ENCODE peak calls at places on chromosome 4, in six cellular contexts. V, I, B, Y, H and R are unnamed samples.

GRCh38 chr4:95547708-95548471 is 883 bp downstream of the UNC5C start:
- DNase-seq in I (peak), Y (no peak), B (no peak), H (peak), V (no peak), R (peak)

GRCh38 chr4:173450281-173450680 is 51.4 kb upstream of the SCRG1 start:
- DNase-seq in I (no peak), B (no peak), V (no peak), H (peak), Y (no peak), R (no peak)

GRCh38 chr4:170087163-170087700 is 2.5 kb downstream of the AADAT start:
- DNase-seq in B (no peak), V (no peak), I (no peak), Y (no peak), H (peak), R (no peak)

GRCh38 chr4:7758444-7758815 is 181.2 kb downstream of the AFAP1 start:
- DNase-seq in H (no peak), B (no peak), V (no peak), Y (no peak), I (no peak), R (no peak)

GRCh38 chr4:2794707-2795557 is 2.0 kb downstream of the SH3BP2 start:
- DNase-seq in I (peak), H (peak), Y (no peak), B (no peak), V (no peak), R (no peak)

GRCh38 chr4:3082915-3083515 is 8.5 kb downstream of the HTT start:
- DNase-seq in Y (no peak), V (no peak), H (no peak), I (no peak), B (no peak), R (no peak)

GRCh38 chr4:186584912-186585311 is 29.5 kb upstream of the MTNR1A start:
- DNase-seq in B (no peak), Y (no peak), V (no peak), I (no peak), H (no peak), R (no peak)

GRCh38 chr4:792729-793108 is 33.2 kb downstream of the CPLX1 start:
- DNase-seq in Y (no peak), I (no peak), V (no peak), B (peak), H (no peak), R (no peak)

GRCh38 chr4:7295201-7295916 is 103.0 kb downstream of the SORCS2 start:
- DNase-seq in Y (no peak), H (peak), B (no peak), I (no peak), V (no peak), R (no peak)

GRCh38 chr4:133555671-133556070 is 406.6 kb downstream of the PCDH10 start:
- DNase-seq in V (no peak), B (no peak), H (no peak), Y (no peak), I (no peak), R (no peak)

GRCh38 chr4:182018691-182019090 is 224.5 kb upstream of the TENM3 start:
- DNase-seq in I (no peak), Y (peak), V (no peak), H (no peak), B (no peak), R (no peak)

GRCh38 chr4:165325732-165326512 is 1.5 kb upstream of the MSMO1 start:
- DNase-seq in H (peak), I (peak), B (no peak), V (peak), Y (peak), R (peak)

GRCh38 chr4:67918428-67918827 is 34.6 kb upstream of the TMPRSS11D start:
- DNase-seq in V (peak), I (no peak), Y (no peak), B (peak), H (peak), R (peak)

GRCh38 chr4:152970102-152970820 is 34.1 kb downstream of the FHDC1 start:
- DNase-seq in I (no peak), B (no peak), V (no peak), H (peak), Y (no peak), R (peak)

GRCh38 chr4:189202182-189202868 is 738.3 kb upstream of the FRG1 start:
- DNase-seq in H (peak), I (peak), B (peak), V (peak), Y (peak), R (peak)

GRCh38 chr4:10080874-10081606 is 35.6 kb downstream of the WDR1 start:
- DNase-seq in H (no peak), I (no peak), Y (no peak), B (no peak), V (no peak), R (no peak)

GRCh38 chr4:98706200-98706813 is 47.9 kb upstream of the TSPAN5 start:
- DNase-seq in V (no peak), B (no peak), H (no peak), I (no peak), Y (no peak), R (no peak)

GRCh38 chr4:19382993-19383392 is 868.7 kb upstream of the SLIT2 start:
- DNase-seq in V (no peak), H (peak), B (no peak), Y (no peak), I (no peak), R (peak)

GRCh38 chr4:145176641-145177432 is 3.6 kb downstream of the OTUD4 start:
- DNase-seq in B (no peak), H (peak), I (no peak), V (no peak), Y (no peak), R (peak)

DNA sequence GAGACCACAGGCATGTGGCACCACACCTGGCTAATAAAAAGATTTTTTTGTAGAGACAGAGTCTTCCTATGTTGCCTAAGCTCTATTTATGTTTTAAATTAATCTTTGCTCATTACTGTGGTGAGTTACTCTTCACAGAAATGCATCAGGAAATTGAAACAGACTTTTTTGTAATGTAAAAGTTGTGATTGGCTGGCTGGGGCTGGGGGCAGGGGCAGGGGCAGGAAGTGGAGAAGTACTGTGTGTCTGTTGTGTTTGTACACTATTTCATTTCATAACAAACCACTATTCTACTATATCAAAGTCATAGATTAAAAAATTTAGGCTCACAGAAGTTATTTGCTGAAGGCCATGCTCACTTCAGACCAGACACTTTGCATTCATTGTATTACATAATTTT is 19.1 kb upstream of the ABRAXAS1 start:
- DNase-seq in H (no peak), Y (no peak), B (no peak), I (no peak), V (no peak), R (no peak)
- TF ChIP-seq EZH2phosphoT487 in H (no peak), Y (no peak), B (no peak), I (no peak), V (no peak), R (no peak)

GRCh38 chr4:25146076-25146475 is 14.2 kb downstream of the SEPSECS start:
- DNase-seq in B (no peak), Y (no peak), I (no peak), H (no peak), V (no peak), R (no peak)

GRCh38 chr4:25142468-25142867 is 17.8 kb downstream of the SEPSECS start:
- DNase-seq in B (no peak), I (no peak), H (no peak), V (no peak), Y (no peak), R (no peak)

GRCh38 chr4:25141592-25141991 is 18.7 kb downstream of the SEPSECS start:
- DNase-seq in Y (no peak), I (no peak), H (no peak), V (no peak), B (no peak), R (no peak)

GRCh38 chr4:25144870-25145481 is 15.3 kb downstream of the SEPSECS start:
- DNase-seq in B (peak), I (peak), V (peak), Y (peak), H (peak), R (peak)
- TF ChIP-seq EZH2phosphoT487 in B (no peak), I (no peak), V (no peak), Y (no peak), H (no peak), R (no peak)

GRCh38 chr4:113539408-113539807 is 222.1 kb downstream of the CAMK2D start:
- DNase-seq in V (peak), Y (no peak), B (no peak), I (no peak), H (peak), R (peak)
- TF ChIP-seq EZH2phosphoT487 in V (no peak), Y (no peak), B (no peak), I (no peak), H (no peak), R (no peak)

DNA sequence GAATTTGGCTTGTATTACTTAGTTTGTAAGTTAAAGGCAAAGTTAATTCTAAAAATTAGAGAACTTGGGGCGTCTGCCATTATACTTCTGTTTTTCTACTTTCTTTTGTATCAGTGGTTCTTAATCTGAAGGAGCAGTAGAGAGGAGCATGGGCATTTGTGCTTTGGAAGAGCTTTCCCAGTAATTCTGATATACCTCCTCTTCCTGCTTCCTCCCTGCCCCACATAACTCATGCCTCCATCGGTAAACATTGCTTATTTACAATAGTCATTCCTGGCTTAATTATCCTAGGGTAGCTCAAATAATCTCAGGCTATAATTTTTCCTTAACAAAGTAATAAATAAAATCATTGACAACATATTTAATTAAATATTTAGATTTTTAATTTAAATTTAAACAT is 37.1 kb upstream of the SPARCL1 start:
- DNase-seq in V (no peak), H (no peak), Y (no peak), B (no peak), I (no peak), R (peak)
- TF ChIP-seq EZH2phosphoT487 in V (no peak), H (no peak), Y (no peak), B (no peak), I (no peak), R (no peak)

GRCh38 chr4:48787031-48787430 is 7.0 kb upstream of the FRYL start:
- DNase-seq in H (no peak), I (no peak), Y (no peak), B (peak), V (no peak), R (no peak)
- TF ChIP-seq EZH2phosphoT487 in H (no peak), I (no peak), Y (no peak), B (no peak), V (no peak), R (no peak)

GRCh38 chr4:76874176-76874575 is 23.8 kb downstream of the SOWAHB start:
- DNase-seq in B (no peak), I (no peak), H (peak), V (no peak), Y (no peak), R (no peak)

GRCh38 chr4:76882630-76883029 is 15.3 kb downstream of the SOWAHB start:
- DNase-seq in Y (no peak), V (no peak), H (no peak), I (no peak), B (no peak), R (no peak)

GRCh38 chr4:76883147-76883546 is 14.8 kb downstream of the SOWAHB start:
- DNase-seq in B (no peak), Y (no peak), H (no peak), I (no peak), V (no peak), R (no peak)

GRCh38 chr4:76881375-76881774 is 16.6 kb downstream of the SOWAHB start:
- DNase-seq in B (no peak), V (no peak), I (peak), H (no peak), Y (no peak), R (peak)

GRCh38 chr4:76879731-76880364 is 18.1 kb downstream of the SOWAHB start:
- DNase-seq in V (no peak), H (peak), B (no peak), I (no peak), Y (no peak), R (no peak)
- TF ChIP-seq EZH2phosphoT487 in V (no peak), H (no peak), B (no peak), I (no peak), Y (no peak), R (no peak)

GRCh38 chr4:174929346-174929745 is 11.2 kb downstream of the ADAM29 start:
- DNase-seq in H (no peak), V (no peak), Y (no peak), B (peak), I (no peak), R (no peak)

GRCh38 chr4:174934360-174934759 is 16.2 kb downstream of the ADAM29 start:
- DNase-seq in B (no peak), H (no peak), V (no peak), Y (no peak), I (no peak), R (no peak)

GRCh38 chr4:174935607-174936006 is 17.4 kb downstream of the ADAM29 start:
- DNase-seq in B (no peak), H (no peak), Y (no peak), V (no peak), I (no peak), R (no peak)

GRCh38 chr4:174930895-174931294 is 12.7 kb downstream of the ADAM29 start:
- DNase-seq in V (no peak), B (peak), Y (no peak), I (no peak), H (no peak), R (no peak)

GRCh38 chr4:174933083-174933482 is 14.9 kb downstream of the ADAM29 start:
- DNase-seq in I (no peak), B (no peak), Y (no peak), V (no peak), H (no peak), R (no peak)
- TF ChIP-seq EZH2phosphoT487 in I (no peak), B (no peak), Y (no peak), V (no peak), H (no peak), R (no peak)